ENCODE peak calls at places on chromosomes 12 and 14, in four cellular contexts. J is gastrocnemius medialis, E is tibial nerve, L is uterus. I is an unnamed sample.

GRCh38 chr12:84638811-84639368 is 273.7 kb downstream of the SLC6A15 start:
- DNase-seq in E (no peak), L (no peak), J (no peak), I (no peak)

GRCh38 chr14:93006484-93007128 is 83.7 kb downstream of the CHGA start:
- DNase-seq in L (no peak), J (no peak), E (no peak), I (no peak)

GRCh38 chr12:122793685-122794106 is 19.3 kb downstream of the CCDC62 start:
- DNase-seq in L (no peak), E (peak; percentile 10), J (no peak), I (no peak)

GRCh38 chr14:78633747-78634146 is 463.6 kb downstream of the NRXN3 start:
- DNase-seq in E (no peak), J (no peak), L (no peak), I (no peak)

GRCh38 chr12:128266086-128266485 is 884 bp upstream of the TMEM132C start:
- DNase-seq in J (no peak), L (no peak), E (no peak), I (no peak)

GRCh38 chr14:35401853-35402252 is 2.7 kb downstream of the NFKBIA start:
- DNase-seq in L (peak; percentile 47), J (peak; percentile 36), E (no peak), I (no peak)

GRCh38 chr14:36508418-36509051 is 11.5 kb downstream of the NKX2-1 start:
- DNase-seq in E (no peak), J (no peak), L (no peak), I (no peak)

GRCh38 chr12:93622485-93622884 is 50.0 kb downstream of the SOCS2 start:
- DNase-seq in L (no peak), J (no peak), E (no peak), I (no peak)

GRCh38 chr12:49962861-49963765 is 1.4 kb downstream of the AQP5 start:
- DNase-seq in E (no peak), L (no peak), J (no peak), I (no peak)

GRCh38 chr12:123847876-123848275 is 85.8 kb downstream of the DNAH10 start:
- DNase-seq in E (no peak), J (no peak), L (no peak), I (no peak)

GRCh38 chr14:57302883-57303282 is 34.1 kb downstream of the AP5M1 start:
- DNase-seq in L (no peak), E (no peak), J (no peak), I (no peak)

GRCh38 chr14:49427117-49427516 is 159.1 kb downstream of the RPS29 start:
- DNase-seq in L (no peak), J (no peak), E (no peak), I (no peak)

GRCh38 chr12:180445-180844 is 33.5 kb downstream of the SLC6A12 start:
- DNase-seq in J (peak; percentile 35), L (no peak), E (peak; percentile 34), I (no peak)

GRCh38 chr14:56794088-56794556 is 16.2 kb downstream of the OTX2 start:
- DNase-seq in E (no peak), L (no peak), J (no peak), I (no peak)

GRCh38 chr12:6104842-6105241 is 19.6 kb downstream of the VWF start:
- DNase-seq in J (no peak), L (no peak), E (no peak), I (no peak)

GRCh38 chr14:79585845-79586244 is 625.5 kb downstream of the DIO2 start:
- DNase-seq in J (no peak), E (no peak), L (no peak), I (no peak)

GRCh38 chr12:14773685-14774073 is 29.6 kb downstream of the WBP11 start:
- DNase-seq in E (no peak), J (peak; percentile 27), L (peak; percentile 41), I (peak; percentile 38)

GRCh38 chr12:72872986-72873385 is 600.8 kb downstream of the TRHDE start:
- DNase-seq in E (no peak), L (no peak), J (no peak), I (no peak)

GRCh38 chr12:107480836-107481608 is 204.6 kb upstream of the PWP1 start:
- DNase-seq in J (no peak), E (no peak), L (no peak), I (peak; percentile 75)

GRCh38 chr12:96383371-96383770 is 16.9 kb downstream of the CDK17 start:
- DNase-seq in J (no peak), L (no peak), E (no peak), I (no peak)

GRCh38 chr12:116213014-116213413 is 64.5 kb downstream of the MED13L start:
- DNase-seq in E (no peak), J (no peak), L (no peak), I (no peak)

GRCh38 chr14:75522224-75522764 is at the start of gene BATF:
- DNase-seq in L (no peak), E (peak; percentile 41), J (no peak), I (no peak)

GRCh38 chr12:117347588-117347987 is 13.8 kb downstream of the NOS1 start:
- DNase-seq in J (no peak), E (no peak), L (no peak), I (peak; percentile 25)

GRCh38 chr12:113747048-113747447 is 219.1 kb downstream of the RBM19 start:
- DNase-seq in E (no peak), L (no peak), J (no peak), I (no peak)

GRCh38 chr12:122944588-122944987 is 21.7 kb downstream of the ABCB9 start:
- DNase-seq in J (no peak), E (no peak), L (no peak), I (no peak)

GRCh38 chr12:4434721-4435425 is 10.7 kb downstream of the FGF6 start:
- DNase-seq in J (no peak), E (no peak), L (no peak), I (peak; percentile 37)

GRCh38 chr14:87250992-87251391 is 742.0 kb downstream of the GALC start:
- DNase-seq in E (no peak), L (no peak), J (no peak), I (no peak)

GRCh38 chr12:109888179-109889020 is 8.1 kb upstream of the GLTP start:
- DNase-seq in E (peak; percentile 25), J (no peak), L (no peak), I (peak; percentile 54)
- TF ChIP-seq CTCF in E (no peak), J (no peak), L (no peak), I (no peak)

GRCh38 chr14:24139272-24139934 is 2.0 kb downstream of the EMC9 start:
- DNase-seq in J (no peak), L (no peak), E (no peak), I (no peak)
- TF ChIP-seq POLR2A in J (no peak), L (no peak), E (no peak), I (no peak)

DNA sequence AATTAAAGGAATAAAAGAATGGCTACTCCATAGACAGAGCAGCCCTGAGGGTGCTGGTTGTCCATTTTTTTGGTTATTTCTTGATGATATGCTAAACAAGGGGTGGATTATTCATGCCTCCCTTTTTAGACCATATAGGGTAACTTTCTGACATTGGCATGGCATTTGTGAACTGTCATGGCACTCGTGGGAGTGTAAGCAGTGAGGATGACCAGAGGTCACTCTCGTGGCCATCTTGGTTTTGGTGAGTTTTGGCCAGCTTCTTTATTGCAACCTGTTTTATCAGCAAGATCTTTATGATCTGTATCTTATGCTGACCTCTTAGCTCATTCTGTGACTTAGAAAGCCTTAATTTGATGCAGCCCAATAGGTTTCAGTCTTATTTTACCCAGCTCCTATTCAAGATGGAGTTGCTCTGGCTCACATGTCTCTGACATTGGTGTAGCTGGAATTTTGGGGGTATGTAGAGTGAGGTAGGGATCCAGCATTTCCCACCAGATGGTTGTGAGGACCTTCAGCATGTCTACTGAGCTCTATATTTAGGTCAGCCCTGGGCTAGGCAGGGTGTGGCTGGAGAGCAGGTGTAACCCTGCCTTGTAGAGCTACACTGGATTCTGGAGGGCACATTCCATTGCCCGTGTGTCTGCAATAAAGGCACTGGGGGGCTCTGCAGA is 103.5 kb upstream of the SLC38A2 start:
- DNase-seq in L (no peak), J (no peak), E (no peak), I (no peak)
- TF ChIP-seq CTCF in L (no peak), J (no peak), E (no peak), I (no peak)

GRCh38 chr12:7108042-7108927 is 729 bp downstream of the C1RL start:
- DNase-seq in L (peak; percentile 79), J (peak; percentile 76), E (peak; percentile 63), I (peak; percentile 95)
- TF ChIP-seq POLR2A in L (peak; percentile 47), J (peak; percentile 30), E (peak; percentile 28), I (no peak)

GRCh38 chr12:102971227-102971626 is 13.8 kb downstream of the ASCL1 start:
- DNase-seq in E (no peak), J (no peak), L (no peak), I (no peak)

GRCh38 chr12:102973583-102973982 is 16.1 kb downstream of the ASCL1 start:
- DNase-seq in J (no peak), E (no peak), L (no peak), I (no peak)

GRCh38 chr12:102978316-102978715 is 20.8 kb downstream of the ASCL1 start:
- DNase-seq in L (no peak), J (no peak), E (no peak), I (no peak)

GRCh38 chr12:102980350-102980749 is 22.9 kb downstream of the ASCL1 start:
- DNase-seq in J (no peak), L (no peak), E (no peak), I (no peak)

GRCh38 chr12:102976609-102977280 is 19.3 kb downstream of the ASCL1 start:
- DNase-seq in J (no peak), L (no peak), E (no peak), I (no peak)
- TF ChIP-seq CTCF in J (no peak), L (no peak), E (no peak), I (no peak)

GRCh38 chr14:81986005-81986404 is 452.4 kb upstream of the SEL1L start:
- DNase-seq in E (no peak), L (no peak), J (no peak), I (no peak)
- TF ChIP-seq POLR2A in E (no peak), L (no peak), J (no peak), I (no peak)